ENCODE peak calls at places on chromosomes 4 and X, in four cellular contexts. F is hippocampal formation, U is GM13977, T is T-cell. C is an unnamed sample.
A peak's percentile ranks its signal among the peaks of the same experiment; 100 is the strongest.

GRCh38 chr4:4782969-4783368 is 76.5 kb upstream of the MSX1 start:
- DNase-seq in T (no peak), F (no peak), U (no peak), C (no peak)

GRCh38 chrX:150934453-150934852 is 36.0 kb upstream of the CD99L2 start:
- DNase-seq in U (no peak), F (no peak), T (no peak), C (no peak)

GRCh38 chr4:166146806-166147540 is 273.9 kb downstream of the TLL1 start:
- DNase-seq in F (no peak), T (no peak), U (no peak), C (no peak)

GRCh38 chr4:129526812-129527211 is 430.9 kb downstream of the C4orf33 start:
- DNase-seq in T (no peak), U (no peak), F (no peak), C (no peak)

GRCh38 chr4:185363251-185363650 is 32.5 kb downstream of the LRP2BP start:
- DNase-seq in T (no peak), U (no peak), F (no peak), C (no peak)

GRCh38 chr4:170014359-170015008 is 11.7 kb downstream of the MFAP3L start:
- DNase-seq in T (no peak), F (no peak), U (no peak), C (no peak)

GRCh38 chr4:155403886-155404285 is 27.1 kb upstream of the MAP9 start:
- DNase-seq in F (no peak), U (no peak), T (no peak), C (no peak)

GRCh38 chrX:68723491-68724155 is 76.2 kb downstream of the STARD8 start:
- DNase-seq in F (no peak), U (no peak), T (no peak), C (no peak)

GRCh38 chr4:72975488-72975784 is 94.1 kb downstream of the COX18 start:
- DNase-seq in U (no peak), F (no peak), T (no peak), C (no peak)

GRCh38 chr4:2217726-2218125 is 24.2 kb downstream of the HAUS3 start:
- DNase-seq in F (no peak), U (no peak), T (no peak), C (no peak)

GRCh38 chrX:154020500-154021115 is 906 bp upstream of the IRAK1 start:
- DNase-seq in T (no peak), F (no peak), U (no peak), C (no peak)

GRCh38 chrX:50967734-50968133 is 57.2 kb downstream of the BMP15 start:
- DNase-seq in T (no peak), F (no peak), U (no peak), C (no peak)

GRCh38 chrX:72271812-72272211 is 5.2 kb downstream of the RPS4X start:
- DNase-seq in U (no peak), F (no peak), T (no peak), C (no peak)

GRCh38 chr4:155578219-155578618 is 88.4 kb upstream of the GUCY1A1 start:
- DNase-seq in U (no peak), F (no peak), T (no peak), C (no peak)

GRCh38 chr4:139278956-139279722 is 886 bp downstream of the MGARP start:
- DNase-seq in T (no peak), U (no peak), F (no peak), C (no peak)

GRCh38 chr4:184476660-184477059 is 2.3 kb upstream of the IRF2 start:
- DNase-seq in U (no peak), T (peak; percentile 15), F (peak; percentile 33), C (no peak)

GRCh38 chr4:146699910-146700309 is 61.2 kb downstream of the POU4F2 start:
- DNase-seq in U (no peak), F (no peak), T (no peak), C (no peak)

C was measured in GM12878.